ENCODE peak calls at places on chromosomes 12 and 14, in six cellular contexts. L is fibroblast of lung, V is right atrium auricular region, F is A549, A is neural crest cell, H is GM13976. J is an unnamed sample.

GRCh38 chr12:91126516-91126915 is 15.2 kb upstream of the LUM start:
- DNase-seq in A (no peak), H (no peak), V (no peak), F (no peak), L (peak), J (no peak)

GRCh38 chr12:129552996-129553750 is 350.7 kb downstream of the TMEM132D start:
- DNase-seq in A (no peak), H (no peak), L (peak), F (no peak), V (no peak), J (no peak)

GRCh38 chr14:83765200-83765599 is 1764.7 kb upstream of the FLRT2 start:
- DNase-seq in H (no peak), F (no peak), L (no peak), V (no peak), A (no peak), J (no peak)

GRCh38 chr14:92400579-92401444 is 77.8 kb downstream of the SLC24A4 start:
- DNase-seq in H (peak), L (no peak), F (no peak), V (no peak), A (no peak), J (no peak)

GRCh38 chr14:27484633-27485032 is 886.8 kb upstream of the NOVA1 start:
- DNase-seq in F (no peak), A (no peak), L (no peak), V (no peak), H (no peak), J (no peak)

GRCh38 chr14:69928111-69928523 is 48.9 kb downstream of the SMOC1 start:
- DNase-seq in V (no peak), H (no peak), F (no peak), A (no peak), L (peak), J (no peak)

GRCh38 chr12:128643106-128643651 is 180.6 kb downstream of the SLC15A4 start:
- DNase-seq in L (no peak), H (no peak), V (no peak), A (no peak), F (no peak), J (no peak)

GRCh38 chr12:70549340-70550179 is 87.7 kb downstream of the PTPRB start:
- DNase-seq in F (no peak), L (no peak), H (no peak), V (no peak), A (no peak), J (no peak)

DNA sequence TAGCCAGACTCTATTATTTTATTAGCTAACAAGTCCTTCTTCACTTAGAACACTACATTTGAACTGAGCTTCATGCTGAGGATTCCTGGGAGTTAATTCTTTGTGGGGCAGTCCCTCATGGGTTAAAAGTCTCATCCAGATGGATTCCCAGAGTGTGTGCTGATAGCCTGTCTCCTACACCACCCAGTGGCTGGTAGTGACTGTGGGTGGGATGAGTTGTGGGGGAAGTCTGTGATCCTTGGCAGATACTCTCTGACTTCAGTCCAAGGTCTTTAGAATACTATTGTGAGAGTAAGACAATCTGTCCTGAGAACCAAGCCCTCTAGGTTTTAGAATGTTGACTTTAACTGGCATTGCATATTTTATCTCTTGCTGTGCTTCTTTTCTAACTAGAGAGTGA is 37.2 kb downstream of the AKAP6 start:
- DNase-seq in V (no peak), F (no peak), H (no peak), A (no peak), L (peak), J (no peak)
- TF ChIP-seq CTCF in V (peak), F (no peak), H (no peak), A (peak), L (peak), J (no peak)

DNA sequence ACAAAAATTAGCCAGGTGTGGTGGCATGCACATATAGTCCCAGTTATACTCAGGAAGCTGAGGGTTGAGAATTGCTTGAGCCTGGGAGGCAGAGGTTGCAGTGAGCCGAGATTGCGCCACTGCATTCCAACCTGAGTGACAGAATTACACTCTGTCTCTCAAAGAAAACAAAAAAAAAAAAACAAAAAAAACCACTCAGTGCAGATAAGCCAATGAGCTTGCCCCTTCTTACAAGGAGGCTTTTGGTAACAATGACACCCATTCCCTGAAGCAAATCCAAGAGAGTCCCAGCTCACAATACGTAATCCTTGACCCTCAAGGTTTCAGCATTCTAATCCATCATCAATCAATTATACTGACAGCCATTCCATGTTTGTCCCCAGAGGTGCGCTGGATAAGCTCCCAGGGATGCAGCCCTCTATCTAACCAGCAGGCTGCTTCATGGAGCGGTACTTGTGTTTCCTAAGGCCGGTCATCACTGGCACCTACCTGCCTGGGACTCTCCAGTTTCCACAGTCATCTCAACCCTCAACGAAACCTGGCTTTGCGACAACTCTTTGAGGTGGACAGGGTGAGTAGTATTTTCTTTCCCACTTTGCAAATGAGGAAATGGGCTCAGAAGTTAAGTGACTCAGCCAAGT is 12.4 kb downstream of the GCN1 start:
- DNase-seq in F (no peak), H (no peak), L (peak), V (no peak), A (no peak), J (peak)
- TF ChIP-seq CTCF in F (no peak), H (no peak), L (no peak), V (no peak), A (peak), J (no peak)

GRCh38 chr14:73236752-73237218 is 521 bp upstream of the PAPLN start:
- DNase-seq in F (no peak), H (no peak), V (no peak), A (no peak), L (no peak), J (no peak)
- TF ChIP-seq CTCF in F (no peak), H (no peak), V (no peak), A (no peak), L (no peak), J (no peak)

DNA sequence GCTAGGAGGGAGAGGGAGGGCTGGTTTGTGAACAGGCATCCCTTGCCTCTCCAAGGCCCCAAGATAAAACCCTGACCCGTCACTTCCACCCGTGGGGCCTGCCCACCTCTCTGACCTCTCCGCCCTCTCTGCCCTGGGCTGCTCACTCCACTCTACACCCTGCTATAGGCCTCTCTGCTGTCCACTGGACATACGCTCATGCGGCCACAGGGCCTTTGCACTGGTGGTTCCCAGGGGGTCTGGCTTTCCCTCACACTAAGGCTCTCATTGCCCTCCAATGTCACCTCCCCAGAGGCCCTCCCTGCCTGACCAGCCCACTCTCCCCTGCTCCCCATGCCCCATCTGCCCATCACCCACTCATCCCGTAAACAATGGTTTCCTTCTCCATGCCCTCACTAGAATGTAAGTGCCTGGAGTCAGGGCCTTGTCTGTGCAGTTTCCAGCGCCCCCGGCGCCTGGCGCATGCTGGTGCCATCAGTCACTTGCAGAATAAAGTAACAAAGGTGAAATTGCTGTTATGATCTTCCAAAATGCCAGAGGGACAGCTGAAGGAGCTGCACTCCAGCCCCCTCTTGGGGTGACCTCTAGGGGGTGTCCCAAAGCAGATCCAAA is 73.6 kb downstream of the RFLNA start:
- DNase-seq in L (no peak), H (no peak), A (no peak), V (no peak), F (no peak), J (no peak)
- TF ChIP-seq CTCF in L (no peak), H (no peak), A (no peak), V (no peak), F (peak), J (no peak)

DNA sequence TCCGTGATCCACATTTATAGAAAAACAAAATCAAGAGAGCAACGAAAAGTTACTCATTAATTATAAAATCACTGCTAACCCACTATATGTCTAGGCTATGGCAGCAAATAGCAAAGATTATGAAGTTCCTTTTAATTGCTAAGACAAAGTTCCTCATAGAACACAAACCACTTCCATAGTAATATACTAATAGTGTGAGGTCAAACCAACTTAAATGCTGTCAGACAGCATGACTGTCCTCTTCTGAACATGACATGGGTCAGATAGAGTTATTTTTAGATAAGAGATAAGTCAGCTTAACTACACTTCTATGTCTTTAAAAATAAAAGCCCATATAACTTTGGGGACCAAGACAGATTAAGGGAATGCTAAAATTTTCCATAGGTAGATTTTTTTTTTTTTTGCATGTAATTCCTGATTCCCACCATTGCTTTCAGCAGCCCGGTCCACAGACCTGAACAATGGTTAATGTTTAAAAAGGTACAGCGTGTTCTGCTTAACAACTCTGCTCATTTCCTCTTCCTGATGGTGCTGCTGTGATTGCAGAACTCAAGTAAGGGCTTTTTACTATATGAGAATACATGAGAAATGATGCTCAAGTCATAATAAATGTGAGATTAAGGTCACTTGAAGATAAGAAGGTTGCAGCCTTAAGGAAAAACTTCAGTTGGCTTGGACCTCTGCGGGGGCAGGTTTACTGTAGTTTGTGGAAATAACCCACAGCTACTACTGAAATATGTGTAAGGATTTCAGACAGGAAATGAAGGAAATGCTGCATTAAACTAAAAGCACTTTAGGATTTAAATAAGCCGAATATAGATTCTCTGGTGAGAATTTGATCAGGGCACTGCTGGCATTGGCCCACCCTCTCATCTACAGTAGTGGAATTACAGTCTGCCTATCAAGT is 37.7 kb upstream of the DUSP6 start:
- DNase-seq in H (no peak), V (no peak), A (no peak), L (peak), F (no peak), J (no peak)
- TF ChIP-seq CTCF in H (no peak), V (no peak), A (no peak), L (no peak), F (no peak), J (no peak)

J was measured in PC-9.